ENCODE peak calls at places on chromosomes 3 and 15, in seven cellular contexts. One of them, this sample, is unnamed.

GRCh38 chr3:13530241-13531009 is 18.5 kb upstream of the FBLN2 start:
- DNase-seq in NB4: no peak
- DNase-seq in heart left ventricle: no peak
- DNase-seq in pons: no peak
- DNase-seq in GM06990: no peak
- DNase-seq in NCI-H1092 treated with DMSO at 0.1 percent for 48 hours: no peak
- DNase-seq in smooth muscle cell of the brain vasculature: no peak
- DNase-seq in this sample: no peak

GRCh38 chr3:126678691-126679317 is 23.9 kb upstream of the TXNRD3 start:
- DNase-seq in NCI-H1092 treated with DMSO at 0.1 percent for 48 hours: peak; percentile 20
- DNase-seq in pons: no peak
- DNase-seq in GM06990: no peak
- DNase-seq in NB4: no peak
- DNase-seq in heart left ventricle: no peak
- DNase-seq in smooth muscle cell of the brain vasculature: no peak
- DNase-seq in this sample: no peak

GRCh38 chr3:197305854-197306253 is 7.4 kb upstream of the DLG1 start:
- DNase-seq in NCI-H1092 treated with DMSO at 0.1 percent for 48 hours: no peak
- DNase-seq in smooth muscle cell of the brain vasculature: no peak
- DNase-seq in NB4: no peak
- DNase-seq in pons: no peak
- DNase-seq in GM06990: peak; percentile 40
- DNase-seq in heart left ventricle: no peak
- DNase-seq in this sample: no peak

GRCh38 chr3:195035345-195036202 is 235.4 kb downstream of the XXYLT1 start:
- DNase-seq in heart left ventricle: no peak
- DNase-seq in NCI-H1092 treated with DMSO at 0.1 percent for 48 hours: no peak
- DNase-seq in NB4: peak; percentile 32
- DNase-seq in GM06990: no peak
- DNase-seq in pons: no peak
- DNase-seq in smooth muscle cell of the brain vasculature: no peak
- DNase-seq in this sample: no peak

GRCh38 chr3:16978921-16979271 is 94.1 kb downstream of the PLCL2 start:
- DNase-seq in pons: no peak
- DNase-seq in NCI-H1092 treated with DMSO at 0.1 percent for 48 hours: no peak
- DNase-seq in smooth muscle cell of the brain vasculature: no peak
- DNase-seq in GM06990: no peak
- DNase-seq in NB4: no peak
- DNase-seq in heart left ventricle: no peak
- DNase-seq in this sample: no peak

GRCh38 chr3:69784854-69785523 is 45.7 kb downstream of the MITF start:
- DNase-seq in smooth muscle cell of the brain vasculature: peak; percentile 40
- DNase-seq in NCI-H1092 treated with DMSO at 0.1 percent for 48 hours: no peak
- DNase-seq in GM06990: no peak
- DNase-seq in NB4: no peak
- DNase-seq in pons: peak; percentile 45
- DNase-seq in heart left ventricle: peak; percentile 34
- DNase-seq in this sample: no peak

GRCh38 chr15:93432474-93432873 is 343.5 kb upstream of the RGMA start:
- DNase-seq in pons: no peak
- DNase-seq in NCI-H1092 treated with DMSO at 0.1 percent for 48 hours: no peak
- DNase-seq in heart left ventricle: no peak
- DNase-seq in smooth muscle cell of the brain vasculature: no peak
- DNase-seq in GM06990: no peak
- DNase-seq in NB4: no peak
- DNase-seq in this sample: no peak

GRCh38 chr15:92634641-92635272 is 20.8 kb downstream of the FAM174B start:
- DNase-seq in NCI-H1092 treated with DMSO at 0.1 percent for 48 hours: no peak
- DNase-seq in smooth muscle cell of the brain vasculature: no peak
- DNase-seq in heart left ventricle: no peak
- DNase-seq in pons: peak; percentile 40
- DNase-seq in GM06990: no peak
- DNase-seq in NB4: no peak
- DNase-seq in this sample: no peak

GRCh38 chr3:165642761-165643432 is 194.3 kb downstream of the BCHE start:
- DNase-seq in GM06990: no peak
- DNase-seq in pons: peak; percentile 12
- DNase-seq in NB4: no peak
- DNase-seq in heart left ventricle: no peak
- DNase-seq in smooth muscle cell of the brain vasculature: peak; percentile 92
- DNase-seq in NCI-H1092 treated with DMSO at 0.1 percent for 48 hours: no peak
- DNase-seq in this sample: no peak

GRCh38 chr15:62894322-62895085 is 148.0 kb upstream of the TPM1 start:
- DNase-seq in GM06990: no peak
- DNase-seq in NB4: no peak
- DNase-seq in smooth muscle cell of the brain vasculature: no peak
- DNase-seq in pons: no peak
- DNase-seq in heart left ventricle: no peak
- DNase-seq in NCI-H1092 treated with DMSO at 0.1 percent for 48 hours: no peak
- DNase-seq in this sample: no peak

GRCh38 chr15:49760749-49761148 is 139.9 kb downstream of the DTWD1 start:
- DNase-seq in smooth muscle cell of the brain vasculature: no peak
- DNase-seq in NB4: no peak
- DNase-seq in heart left ventricle: no peak
- DNase-seq in pons: no peak
- DNase-seq in NCI-H1092 treated with DMSO at 0.1 percent for 48 hours: no peak
- DNase-seq in GM06990: no peak
- DNase-seq in this sample: no peak

GRCh38 chr3:159637895-159638542 is 350.6 kb upstream of the IL12A start:
- DNase-seq in NB4: no peak
- DNase-seq in smooth muscle cell of the brain vasculature: no peak
- DNase-seq in pons: no peak
- DNase-seq in heart left ventricle: no peak
- DNase-seq in NCI-H1092 treated with DMSO at 0.1 percent for 48 hours: no peak
- DNase-seq in GM06990: no peak
- DNase-seq in this sample: no peak

GRCh38 chr3:56980798-56981390 is 79.6 kb upstream of the SPATA12 start:
- DNase-seq in NB4: peak; percentile 94
- DNase-seq in GM06990: no peak
- DNase-seq in pons: no peak
- DNase-seq in NCI-H1092 treated with DMSO at 0.1 percent for 48 hours: no peak
- DNase-seq in heart left ventricle: no peak
- DNase-seq in smooth muscle cell of the brain vasculature: no peak
- DNase-seq in this sample: peak; percentile 10

GRCh38 chr15:70741677-70742293 is 21.6 kb downstream of the UACA start:
- DNase-seq in pons: no peak
- DNase-seq in NCI-H1092 treated with DMSO at 0.1 percent for 48 hours: no peak
- DNase-seq in heart left ventricle: no peak
- DNase-seq in GM06990: no peak
- DNase-seq in NB4: peak; percentile 59
- DNase-seq in smooth muscle cell of the brain vasculature: no peak
- DNase-seq in this sample: no peak

GRCh38 chr3:152737021-152737908 is 97.7 kb upstream of the P2RY1 start:
- DNase-seq in NCI-H1092 treated with DMSO at 0.1 percent for 48 hours: no peak
- DNase-seq in GM06990: peak; percentile 54
- DNase-seq in heart left ventricle: no peak
- DNase-seq in NB4: peak; percentile 28
- DNase-seq in smooth muscle cell of the brain vasculature: peak; percentile 4
- DNase-seq in pons: no peak
- DNase-seq in this sample: no peak

GRCh38 chr15:93089855-93090305 is 869 bp upstream of the RGMA start:
- DNase-seq in GM06990: peak; percentile 16
- DNase-seq in NCI-H1092 treated with DMSO at 0.1 percent for 48 hours: no peak
- DNase-seq in heart left ventricle: peak; percentile 29
- DNase-seq in pons: no peak
- DNase-seq in smooth muscle cell of the brain vasculature: no peak
- DNase-seq in NB4: no peak
- DNase-seq in this sample: no peak

GRCh38 chr3:66693461-66693912 is 192.7 kb upstream of the LRIG1 start:
- DNase-seq in pons: peak; percentile 85
- DNase-seq in heart left ventricle: no peak
- DNase-seq in smooth muscle cell of the brain vasculature: peak; percentile 20
- DNase-seq in GM06990: no peak
- DNase-seq in NB4: no peak
- DNase-seq in NCI-H1092 treated with DMSO at 0.1 percent for 48 hours: peak; percentile 70
- DNase-seq in this sample: no peak

GRCh38 chr3:112351823-112352222 is 18.9 kb downstream of the CD200 start:
- DNase-seq in NB4: no peak
- DNase-seq in GM06990: no peak
- DNase-seq in pons: no peak
- DNase-seq in NCI-H1092 treated with DMSO at 0.1 percent for 48 hours: peak; percentile 85
- DNase-seq in smooth muscle cell of the brain vasculature: no peak
- DNase-seq in heart left ventricle: no peak
- DNase-seq in this sample: no peak

GRCh38 chr3:73603771-73604171 is 21.0 kb downstream of the PDZRN3 start:
- DNase-seq in smooth muscle cell of the brain vasculature: no peak
- DNase-seq in pons: no peak
- DNase-seq in heart left ventricle: no peak
- DNase-seq in GM06990: no peak
- DNase-seq in NB4: no peak
- DNase-seq in NCI-H1092 treated with DMSO at 0.1 percent for 48 hours: no peak
- DNase-seq in this sample: no peak

GRCh38 chr3:56339244-56339643 is 129.0 kb downstream of the ERC2 start:
- DNase-seq in NCI-H1092 treated with DMSO at 0.1 percent for 48 hours: no peak
- DNase-seq in smooth muscle cell of the brain vasculature: no peak
- DNase-seq in GM06990: no peak
- DNase-seq in NB4: no peak
- DNase-seq in pons: no peak
- DNase-seq in heart left ventricle: no peak
- DNase-seq in this sample: no peak

GRCh38 chr3:141129049-141130038 is 78.2 kb downstream of the SPSB4 start:
- DNase-seq in GM06990: no peak
- DNase-seq in heart left ventricle: no peak
- DNase-seq in NCI-H1092 treated with DMSO at 0.1 percent for 48 hours: no peak
- DNase-seq in smooth muscle cell of the brain vasculature: no peak
- DNase-seq in pons: peak; percentile 4
- DNase-seq in NB4: no peak
- DNase-seq in this sample: no peak

GRCh38 chr3:157794771-157795170 is 291.6 kb upstream of the VEPH1 start:
- DNase-seq in GM06990: no peak
- DNase-seq in NB4: no peak
- DNase-seq in heart left ventricle: no peak
- DNase-seq in NCI-H1092 treated with DMSO at 0.1 percent for 48 hours: no peak
- DNase-seq in smooth muscle cell of the brain vasculature: no peak
- DNase-seq in pons: no peak
- DNase-seq in this sample: no peak

GRCh38 chr3:177567833-177568232 is 370.6 kb upstream of the TBL1XR1 start:
- DNase-seq in GM06990: no peak
- DNase-seq in heart left ventricle: no peak
- DNase-seq in smooth muscle cell of the brain vasculature: no peak
- DNase-seq in NCI-H1092 treated with DMSO at 0.1 percent for 48 hours: no peak
- DNase-seq in NB4: no peak
- DNase-seq in pons: no peak
- DNase-seq in this sample: no peak

GRCh38 chr15:66943456-66944095 is 121.8 kb upstream of the SMAD3 start:
- DNase-seq in heart left ventricle: no peak
- DNase-seq in smooth muscle cell of the brain vasculature: no peak
- DNase-seq in GM06990: no peak
- DNase-seq in NB4: no peak
- DNase-seq in pons: no peak
- DNase-seq in NCI-H1092 treated with DMSO at 0.1 percent for 48 hours: peak; percentile 73
- DNase-seq in this sample: no peak

GRCh38 chr15:67799801-67800205 is 25.5 kb upstream of the SKOR1 start:
- DNase-seq in NB4: no peak
- DNase-seq in heart left ventricle: no peak
- DNase-seq in pons: no peak
- DNase-seq in smooth muscle cell of the brain vasculature: no peak
- DNase-seq in NCI-H1092 treated with DMSO at 0.1 percent for 48 hours: no peak
- DNase-seq in GM06990: no peak
- DNase-seq in this sample: no peak

GRCh38 chr3:172221550-172221949 is 182.2 kb downstream of the FNDC3B start:
- DNase-seq in NCI-H1092 treated with DMSO at 0.1 percent for 48 hours: no peak
- DNase-seq in pons: no peak
- DNase-seq in NB4: no peak
- DNase-seq in GM06990: no peak
- DNase-seq in heart left ventricle: no peak
- DNase-seq in smooth muscle cell of the brain vasculature: no peak
- DNase-seq in this sample: no peak

GRCh38 chr3:47347217-47347801 is 33.5 kb upstream of the PTPN23 start:
- DNase-seq in pons: peak; percentile 47
- DNase-seq in GM06990: peak; percentile 39
- DNase-seq in NB4: peak; percentile 96
- DNase-seq in NCI-H1092 treated with DMSO at 0.1 percent for 48 hours: no peak
- DNase-seq in heart left ventricle: no peak
- DNase-seq in smooth muscle cell of the brain vasculature: no peak
- DNase-seq in this sample: no peak

GRCh38 chr15:87626835-87627234 is 629.7 kb downstream of the NTRK3 start:
- DNase-seq in heart left ventricle: no peak
- DNase-seq in smooth muscle cell of the brain vasculature: no peak
- DNase-seq in NB4: no peak
- DNase-seq in NCI-H1092 treated with DMSO at 0.1 percent for 48 hours: no peak
- DNase-seq in pons: no peak
- DNase-seq in GM06990: no peak
- DNase-seq in this sample: no peak

GRCh38 chr3:117756580-117756979 is 1047.0 kb downstream of the TUSC7 start:
- DNase-seq in smooth muscle cell of the brain vasculature: no peak
- DNase-seq in pons: peak; percentile 41
- DNase-seq in heart left ventricle: no peak
- DNase-seq in GM06990: no peak
- DNase-seq in NB4: no peak
- DNase-seq in NCI-H1092 treated with DMSO at 0.1 percent for 48 hours: no peak
- DNase-seq in this sample: no peak

GRCh38 chr15:45457641-45458539 is 64.7 kb downstream of the SLC30A4 start:
- DNase-seq in heart left ventricle: peak; percentile 72
- DNase-seq in NB4: peak; percentile 82
- DNase-seq in pons: peak; percentile 96
- DNase-seq in smooth muscle cell of the brain vasculature: peak; percentile 62
- DNase-seq in NCI-H1092 treated with DMSO at 0.1 percent for 48 hours: peak; percentile 83
- DNase-seq in GM06990: no peak
- DNase-seq in this sample: peak; percentile 72

GRCh38 chr15:78943692-78944091 is 1.2 kb downstream of the CTSH start:
- DNase-seq in heart left ventricle: no peak
- DNase-seq in smooth muscle cell of the brain vasculature: no peak
- DNase-seq in NB4: no peak
- DNase-seq in pons: no peak
- DNase-seq in NCI-H1092 treated with DMSO at 0.1 percent for 48 hours: no peak
- DNase-seq in GM06990: no peak
- DNase-seq in this sample: no peak

GRCh38 chr3:40043444-40043755 is 234.0 kb downstream of the MYRIP start:
- DNase-seq in NCI-H1092 treated with DMSO at 0.1 percent for 48 hours: peak; percentile 33
- DNase-seq in smooth muscle cell of the brain vasculature: no peak
- DNase-seq in NB4: no peak
- DNase-seq in pons: peak; percentile 23
- DNase-seq in GM06990: no peak
- DNase-seq in heart left ventricle: no peak
- DNase-seq in this sample: no peak

This sample was measured in activated T-helper 1 cell treated with anti-CD3 and anti-CD28 coated beads, Interleukin-12 subunit alpha, Interleukin-12 subunit beta, Interleukin-2, Interleukin-4 antibody, amounts not matched to agents 30 ng/mL and 10 ng/mL and 1 ng/mL, durations not matched to agents 14 hours and 24 hours and 36 hours.